ENCODE peak calls at places on chromosomes 16 and 17, in seven cellular contexts. R is foreskin fibroblast, P is H7, J is cardiac fibroblast, W is OCI-LY7, F is GM06990, H is IMR-90. V is an unnamed sample.

GRCh38 chr17:71412803-71413202 is 708.0 kb upstream of the SOX9 start:
- DNase-seq in F (no peak), J (peak; percentile 94), P (no peak), W (peak; percentile 84), R (peak; percentile 94), H (peak; percentile 99), V (peak; percentile 91)

GRCh38 chr17:82114872-82115271 is 16.8 kb upstream of the FASN start:
- DNase-seq in R (no peak), W (no peak), J (no peak), H (no peak), P (peak; percentile 44), F (no peak), V (no peak)

GRCh38 chr17:80676096-80676466 is 131.4 kb downstream of the RPTOR start:
- DNase-seq in W (no peak), R (no peak), J (no peak), P (no peak), H (no peak), F (no peak), V (no peak)

GRCh38 chr17:76199466-76199865 is 40.8 kb downstream of the RNF157 start:
- DNase-seq in H (no peak), W (no peak), P (no peak), J (no peak), F (no peak), R (no peak), V (no peak)

GRCh38 chr17:34894971-34895370 is 66.3 kb downstream of the CCT6B start:
- DNase-seq in R (no peak), W (no peak), F (no peak), P (no peak), H (no peak), J (no peak), V (no peak)

GRCh38 chr16:87850009-87851006 is 19.0 kb downstream of the SLC7A5 start:
- DNase-seq in J (peak; percentile 51), W (peak; percentile 81), F (peak; percentile 64), H (peak; percentile 31), P (peak; percentile 97), R (no peak), V (no peak)

GRCh38 chr17:10120113-10120485 is 78.3 kb downstream of the GAS7 start:
- DNase-seq in R (no peak), W (no peak), H (no peak), J (no peak), P (no peak), F (no peak), V (no peak)

GRCh38 chr17:35786941-35787432 is 8.5 kb downstream of the MMP28 start:
- DNase-seq in W (no peak), J (peak; percentile 29), F (no peak), R (no peak), P (no peak), H (peak; percentile 60), V (no peak)

GRCh38 chr17:61421460-61421859 is 21.8 kb downstream of the TBX2 start:
- DNase-seq in H (no peak), P (no peak), R (no peak), F (no peak), W (no peak), J (no peak), V (no peak)

GRCh38 chr17:327971-328370 is 24.6 kb downstream of the RPH3AL start:
- DNase-seq in P (no peak), F (no peak), J (no peak), R (no peak), H (no peak), W (no peak), V (no peak)

GRCh38 chr17:19833914-19834313 is 33.8 kb downstream of the ULK2 start:
- DNase-seq in H (peak; percentile 3), W (no peak), P (no peak), J (peak; percentile 13), F (no peak), R (no peak), V (no peak)

GRCh38 chr17:45022655-45023339 is 28.6 kb downstream of the DCAKD start:
- DNase-seq in R (no peak), P (peak; percentile 68), F (peak; percentile 55), H (no peak), W (no peak), J (no peak), V (no peak)

GRCh38 chr16:56869513-56870270 is 4.7 kb downstream of the SLC12A3 start:
- DNase-seq in H (no peak), R (no peak), J (peak; percentile 39), P (peak; percentile 87), F (peak; percentile 43), W (peak; percentile 74), V (no peak)

GRCh38 chr16:56864910-56865309 is at the start of gene SLC12A3:
- DNase-seq in W (no peak), H (no peak), F (no peak), J (no peak), R (no peak), P (peak; percentile 46), V (no peak)

GRCh38 chr16:56868175-56868574 is 3.2 kb downstream of the SLC12A3 start:
- DNase-seq in R (no peak), F (no peak), P (no peak), J (no peak), H (no peak), W (no peak), V (no peak)

GRCh38 chr16:56865394-56866062 is 521 bp downstream of the SLC12A3 start:
- DNase-seq in J (no peak), R (no peak), W (no peak), F (no peak), H (no peak), P (peak; percentile 9), V (no peak)

GRCh38 chr16:56866955-56867830 is 2.2 kb downstream of the SLC12A3 start:
- DNase-seq in J (peak; percentile 84), R (peak; percentile 35), F (no peak), H (peak; percentile 67), P (peak; percentile 85), W (peak; percentile 82), V (no peak)
- H3K4me3 ChIP-seq in J (no peak overlapping the region), R (no peak overlapping the region), F (no peak overlapping the region), H (no peak overlapping the region), P (no peak overlapping the region), W (no peak overlapping the region), V (no peak overlapping the region)

GRCh38 chr17:60102632-60103047 is 23.9 kb upstream of the HEATR6 start:
- DNase-seq in J (peak; percentile 79), W (peak; percentile 26), R (peak; percentile 74), F (peak; percentile 28), H (peak; percentile 79), P (no peak), V (peak; percentile 47)
- H3K4me3 ChIP-seq in J (no peak overlapping the region), W (peak overlapping the region; percentile 29), R (no peak overlapping the region), F (no peak overlapping the region), H (peak overlapping the region; percentile 11), P (no peak overlapping the region), V (no peak overlapping the region)

DNA sequence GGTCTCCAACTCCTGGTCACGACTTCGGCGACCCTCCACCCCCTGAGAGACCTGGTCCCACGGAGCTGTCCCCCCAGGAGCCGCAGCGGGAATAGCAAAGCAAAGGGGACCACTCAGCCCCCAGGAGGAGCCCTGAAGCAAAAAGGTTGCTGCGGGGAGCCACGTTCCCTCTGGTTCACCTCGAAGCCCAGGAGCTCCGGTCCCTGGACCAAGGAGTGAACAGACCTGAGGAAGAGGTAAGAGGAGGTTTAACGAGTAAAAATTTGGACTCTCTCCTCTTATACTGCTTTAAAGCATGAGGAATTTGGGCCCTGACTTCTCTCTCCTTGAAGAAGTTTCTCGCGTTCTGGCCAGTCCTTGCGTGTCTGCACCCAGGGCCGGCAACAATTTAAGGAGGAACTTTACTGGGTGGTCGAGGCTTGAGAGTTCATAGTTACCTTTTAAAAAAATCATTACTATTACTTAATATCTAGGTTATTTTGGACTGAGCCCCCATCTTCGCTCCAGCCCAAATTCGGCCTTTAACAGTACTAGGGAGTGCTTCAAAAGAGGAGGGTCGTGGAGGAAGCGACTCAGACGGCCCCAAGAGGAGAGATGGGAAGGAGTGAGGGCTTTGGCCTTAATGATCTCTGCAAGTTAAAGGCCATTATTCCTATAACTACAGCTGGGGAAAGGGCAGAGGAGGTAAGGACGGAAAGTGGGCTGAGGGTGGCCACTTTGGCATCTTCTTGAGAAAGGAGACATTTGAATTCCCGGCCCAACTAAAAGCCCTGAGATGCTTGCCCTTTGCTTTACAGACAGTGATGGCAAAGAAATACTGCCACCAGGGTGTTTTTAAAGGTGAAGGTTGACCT is 16.9 kb upstream of the HOXB9 start:
- DNase-seq in P (peak; percentile 51), J (no peak), R (no peak), H (no peak), F (no peak), W (no peak), V (no peak)
- H3K4me3 ChIP-seq in P (no peak overlapping the region), J (no peak overlapping the region), R (no peak overlapping the region), H (no peak overlapping the region), F (no peak overlapping the region), W (no peak overlapping the region), V (no peak overlapping the region)

GRCh38 chr17:43661699-43662431 is at the start of gene MEOX1:
- DNase-seq in H (peak; percentile 82), F (peak; percentile 33), W (no peak), P (no peak), R (peak; percentile 61), J (peak; percentile 60), V (peak; percentile 52)
- H3K4me3 ChIP-seq in H (no peak within 1 kb of the TSS), F (no peak within 1 kb of the TSS), W (no peak within 1 kb of the TSS), P (no peak within 1 kb of the TSS), R (no peak within 1 kb of the TSS), J (no peak within 1 kb of the TSS), V (no peak within 1 kb of the TSS)

V was measured in skeletal muscle cell.